ENCODE peak calls at places on chromosome 10, in five cellular contexts. D, P, O, R and B are unnamed samples. For H3K9me3, the result is how much of the 10 kb centered on the place peaks cover.

GRCh38 chr10:6382081-6382480 is 179.3 kb downstream of the PFKFB3 start:
- DNase-seq in D (peak), P (no peak), O (no peak), R (no peak), B (peak)

GRCh38 chr10:78552261-78552811 is 516.4 kb upstream of the ZMIZ1 start:
- DNase-seq in D (peak), P (no peak), O (no peak), R (peak), B (peak)

GRCh38 chr10:83612050-83612449 is 527.3 kb upstream of the GHITM start:
- DNase-seq in D (peak), P (no peak), O (no peak), R (no peak), B (peak)

GRCh38 chr10:77605466-77605865 is 32.1 kb downstream of the KCNMA1 start:
- DNase-seq in D (no peak), P (peak), O (no peak), R (no peak), B (no peak)

GRCh38 chr10:121371836-121372235 is 226.4 kb downstream of the FGFR2 start:
- DNase-seq in D (no peak), P (no peak), O (no peak), R (no peak), B (no peak)

GRCh38 chr10:13139150-13139549 is 22.2 kb upstream of the MCM10 start:
- DNase-seq in D (no peak), P (no peak), O (no peak), R (no peak), B (no peak)

GRCh38 chr10:93376372-93377296 is 105.5 kb downstream of the MYOF start:
- DNase-seq in D (peak), P (peak), O (peak), R (peak), B (peak)

GRCh38 chr10:124802313-124802675 is 675 bp downstream of the ABRAXAS2 start:
- DNase-seq in D (no peak), P (no peak), O (no peak), R (no peak), B (no peak)

GRCh38 chr10:78916227-78916626 is 152.5 kb upstream of the ZMIZ1 start:
- DNase-seq in D (no peak), P (no peak), O (no peak), R (no peak), B (no peak)

GRCh38 chr10:43259981-43260761 is 6.7 kb downstream of the RASGEF1A start:
- DNase-seq in D (no peak), P (peak), O (no peak), R (no peak), B (no peak)

DNA sequence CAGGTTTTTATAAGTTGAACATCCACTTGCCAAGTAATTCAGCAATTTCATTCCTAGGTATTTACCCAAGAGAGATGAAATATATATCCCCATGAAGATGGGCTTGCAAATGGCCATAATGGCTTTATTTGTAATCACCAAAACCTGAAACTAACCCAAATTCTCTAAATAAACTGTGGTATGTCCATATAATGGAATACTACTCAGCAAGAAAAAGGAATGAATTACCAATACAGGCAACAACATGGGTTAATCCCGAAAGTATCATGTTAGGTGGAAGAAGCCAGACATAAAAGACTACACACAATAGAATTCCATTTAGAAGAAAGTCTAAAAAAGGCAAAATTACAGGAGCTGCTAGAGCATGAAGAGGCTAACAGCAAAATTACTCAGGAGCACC is 101.4 kb upstream of the PPP2R2D start:
- DNase-seq in D (no peak), P (no peak), O (no peak), R (no peak), B (no peak)
- H3K27ac ChIP-seq in D (no peak), P (no peak), O (no peak), R (no peak), B (no peak)

DNA sequence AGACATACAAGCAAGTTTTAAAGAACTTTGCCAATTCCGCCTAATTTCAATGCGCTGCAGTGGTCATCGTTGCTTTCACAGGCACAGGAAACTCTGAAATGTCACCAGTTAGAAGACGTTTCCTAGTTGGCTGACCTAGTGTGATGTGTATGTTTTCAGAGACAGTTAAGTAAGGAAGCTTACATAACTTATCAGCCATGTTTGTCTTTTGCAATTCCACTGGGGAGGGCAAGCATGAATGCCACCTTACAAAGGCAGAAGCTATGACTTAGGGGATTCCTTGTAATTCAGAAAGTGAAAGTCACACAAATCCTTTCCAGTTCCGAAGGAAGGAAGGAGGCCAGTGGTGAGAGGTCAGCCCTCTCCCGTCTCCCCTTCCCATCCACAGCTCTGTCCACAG is 15.0 kb upstream of the NPS start:
- DNase-seq in D (no peak), P (no peak), O (no peak), R (no peak), B (no peak)
- TF ChIP-seq EZH2 in D (no peak), P (no peak), O (no peak), R (no peak), B (no peak)

GRCh38 chr10:38045129-38045528 is 34.7 kb downstream of the ZNF33A start:
- DNase-seq in D (no peak), P (no peak), O (no peak), R (no peak), B (no peak)

GRCh38 chr10:38047666-38048065 is 37.2 kb downstream of the ZNF33A start:
- DNase-seq in D (peak), P (no peak), O (no peak), R (no peak), B (no peak)

GRCh38 chr10:38054361-38054797 is 39.8 kb upstream of the ZNF37A start:
- DNase-seq in D (peak), P (no peak), O (no peak), R (peak), B (peak)

DNA sequence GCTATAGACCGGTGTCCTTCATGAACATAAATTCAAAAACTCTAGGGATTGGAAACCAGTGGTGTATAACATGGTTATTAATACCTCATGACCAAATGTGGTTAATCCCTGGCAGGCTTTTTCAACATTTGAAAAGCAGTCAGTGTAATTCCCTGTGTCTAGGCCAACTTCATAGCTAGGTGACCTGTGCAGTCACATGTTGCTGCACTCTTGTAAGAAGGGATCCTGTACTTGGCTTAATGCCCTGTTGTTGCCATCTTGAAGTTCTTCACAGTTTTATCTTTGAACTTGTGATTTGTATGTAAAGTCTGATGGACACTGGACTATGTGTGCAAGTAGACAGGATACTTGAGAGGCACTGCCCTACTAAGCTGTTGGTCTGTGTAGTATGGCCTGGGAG is 39.7 kb downstream of the ZNF33A start:
- DNase-seq in D (peak), P (no peak), O (no peak), R (no peak), B (no peak)
- H3K9me3 ChIP-seq in D (under half), P (under half), O (under half), R (under half), B (under half)

GRCh38 chr10:101559596-101560292 is 28.3 kb downstream of the POLL start:
- DNase-seq in D (no peak), P (no peak), O (no peak), R (no peak), B (no peak)

GRCh38 chr10:101560293-101561067 is 27.6 kb downstream of the POLL start:
- DNase-seq in D (no peak), P (no peak), O (no peak), R (no peak), B (no peak)

GRCh38 chr10:101558206-101558605 is 29.9 kb downstream of the POLL start:
- DNase-seq in D (no peak), P (no peak), O (no peak), R (no peak), B (no peak)

GRCh38 chr10:101557541-101557940 is 30.5 kb downstream of the POLL start:
- DNase-seq in D (no peak), P (no peak), O (no peak), R (no peak), B (no peak)

GRCh38 chr10:101558671-101559595 is 29.1 kb downstream of the POLL start:
- DNase-seq in D (no peak), P (no peak), O (no peak), R (no peak), B (no peak)
- H3K27ac ChIP-seq in D (no peak), P (no peak), O (no peak), R (no peak), B (no peak)